ENCODE peak calls at places on chromosome 2, in six cellular contexts. C is iris pigment epithelial cell, P is left cardiac atrium, S is Daoy, F is RWPE1, M is gastrocnemius medialis. O is an unnamed sample.
A peak's percentile ranks its signal among the peaks of the same experiment; 100 is the strongest.

GRCh38 chr2:152580722-152581121 is 136.5 kb downstream of the PRPF40A start:
- DNase-seq in M (no peak), P (no peak), F (no peak), C (peak; percentile 34), S (no peak), O (no peak)

GRCh38 chr2:190910341-190911136 is 29.9 kb downstream of the GLS start:
- DNase-seq in M (no peak), P (no peak), F (no peak), S (no peak), C (peak; percentile 57), O (peak; percentile 22)

GRCh38 chr2:235829726-235830125 is 335.9 kb downstream of the AGAP1 start:
- DNase-seq in P (no peak), M (no peak), S (no peak), C (no peak), F (no peak), O (no peak)

GRCh38 chr2:113240150-113240914 is 38.4 kb downstream of the PAX8 start:
- DNase-seq in F (peak; percentile 86), S (peak; percentile 81), P (peak; percentile 93), M (peak; percentile 87), C (peak; percentile 72), O (peak; percentile 84)

GRCh38 chr2:234950435-234950729 is 1.4 kb upstream of the SH3BP4 start:
- DNase-seq in P (no peak), M (no peak), C (no peak), S (no peak), F (no peak), O (no peak)

GRCh38 chr2:33093293-33093692 is 146.5 kb downstream of the LTBP1 start:
- DNase-seq in M (no peak), C (no peak), S (no peak), P (no peak), F (no peak), O (no peak)

GRCh38 chr2:26793518-26793917 is 7.7 kb downstream of the CENPA start:
- DNase-seq in M (no peak), S (no peak), C (no peak), F (no peak), P (no peak), O (no peak)

GRCh38 chr2:235669983-235670962 is 176.4 kb downstream of the AGAP1 start:
- DNase-seq in S (peak; percentile 76), M (peak; percentile 39), F (peak; percentile 51), P (peak; percentile 74), C (peak; percentile 87), O (no peak)

GRCh38 chr2:176159678-176160250 is 2.7 kb downstream of the HOXD3 start:
- DNase-seq in C (no peak), F (no peak), M (no peak), S (no peak), P (no peak), O (no peak)